ENCODE peak calls at places on chromosomes 16 and 17, in four cellular contexts. One of them, this sample, is unnamed.

GRCh38 chr16:530111-530817 is 2.8 kb downstream of the CAPN15 start:
- DNase-seq in GM12878: no peak
- DNase-seq in HepG2: no peak
- DNase-seq in K562: no peak
- DNase-seq in this sample: no peak

GRCh38 chr16:55297910-55298175 is 26.2 kb upstream of the IRX6 start:
- DNase-seq in K562: no peak
- DNase-seq in GM12878: no peak
- DNase-seq in HepG2: no peak
- DNase-seq in this sample: no peak

GRCh38 chr16:50550035-50550434 is 1.8 kb downstream of the NKD1 start:
- DNase-seq in HepG2: no peak
- DNase-seq in GM12878: no peak
- DNase-seq in K562: no peak
- DNase-seq in this sample: no peak

GRCh38 chr16:14196011-14196410 is 124.9 kb downstream of the MRTFB start:
- DNase-seq in HepG2: no peak
- DNase-seq in GM12878: no peak
- DNase-seq in K562: no peak
- DNase-seq in this sample: no peak

GRCh38 chr16:88881675-88882357 is 15.4 kb upstream of the PABPN1L start:
- DNase-seq in GM12878: no peak
- DNase-seq in HepG2: no peak
- DNase-seq in K562: no peak
- DNase-seq in this sample: no peak

GRCh38 chr17:2071421-2072281 is 16.7 kb downstream of the HIC1 start:
- DNase-seq in HepG2: no peak
- DNase-seq in GM12878: no peak
- DNase-seq in K562: no peak
- DNase-seq in this sample: no peak

GRCh38 chr17:58532555-58532951 is 18.1 kb upstream of the MTMR4 start:
- DNase-seq in GM12878: no peak
- DNase-seq in K562: no peak
- DNase-seq in HepG2: no peak
- DNase-seq in this sample: no peak

GRCh38 chr17:41490022-41490421 is 312 bp upstream of the KRT36 start:
- DNase-seq in K562: no peak
- DNase-seq in GM12878: no peak
- DNase-seq in HepG2: no peak
- DNase-seq in this sample: no peak

GRCh38 chr16:85151603-85152413 is 39.5 kb upstream of the CIBAR2 start:
- DNase-seq in K562: peak; percentile 92
- DNase-seq in GM12878: no peak
- DNase-seq in HepG2: no peak
- DNase-seq in this sample: no peak

GRCh38 chr16:896261-897199 is 74.3 kb downstream of the LMF1 start:
- DNase-seq in HepG2: no peak
- DNase-seq in K562: no peak
- DNase-seq in GM12878: no peak
- DNase-seq in this sample: no peak

GRCh38 chr16:619476-620100 is 11.2 kb upstream of the WFIKKN1 start:
- DNase-seq in GM12878: no peak
- DNase-seq in K562: no peak
- DNase-seq in HepG2: no peak
- DNase-seq in this sample: no peak

GRCh38 chr17:78048346-78049292 is 79.9 kb downstream of the TMC6 start:
- DNase-seq in K562: peak; percentile 63
- DNase-seq in HepG2: no peak
- DNase-seq in GM12878: no peak
- DNase-seq in this sample: no peak

GRCh38 chr16:21264226-21265036 is 13.7 kb downstream of the CRYM start:
- DNase-seq in GM12878: no peak
- DNase-seq in HepG2: peak; percentile 42
- DNase-seq in K562: no peak
- DNase-seq in this sample: no peak

GRCh38 chr16:2954228-2954627 is 9.8 kb upstream of the KREMEN2 start:
- DNase-seq in K562: no peak
- DNase-seq in HepG2: no peak
- DNase-seq in GM12878: no peak
- DNase-seq in this sample: no peak

GRCh38 chr16:2955779-2956565 is 8.1 kb upstream of the KREMEN2 start:
- DNase-seq in HepG2: no peak
- DNase-seq in GM12878: no peak
- DNase-seq in K562: no peak
- DNase-seq in this sample: no peak

GRCh38 chr16:2954647-2955381 is 9.3 kb upstream of the KREMEN2 start:
- DNase-seq in HepG2: no peak
- DNase-seq in GM12878: no peak
- DNase-seq in K562: peak; percentile 36
- DNase-seq in this sample: no peak

GRCh38 chr16:2955438-2955778 is 8.7 kb upstream of the KREMEN2 start:
- DNase-seq in GM12878: no peak
- DNase-seq in K562: no peak
- DNase-seq in HepG2: no peak
- DNase-seq in this sample: no peak

GRCh38 chr16:2956566-2956956 is 7.5 kb upstream of the KREMEN2 start:
- DNase-seq in K562: no peak
- DNase-seq in HepG2: no peak
- DNase-seq in GM12878: no peak
- DNase-seq in this sample: no peak
- TF ChIP-seq FOXM1 in K562: no peak
- TF ChIP-seq FOXM1 in HepG2: no peak
- TF ChIP-seq FOXM1 in GM12878: no peak
- TF ChIP-seq FOXM1 in this sample: no peak

DNA sequence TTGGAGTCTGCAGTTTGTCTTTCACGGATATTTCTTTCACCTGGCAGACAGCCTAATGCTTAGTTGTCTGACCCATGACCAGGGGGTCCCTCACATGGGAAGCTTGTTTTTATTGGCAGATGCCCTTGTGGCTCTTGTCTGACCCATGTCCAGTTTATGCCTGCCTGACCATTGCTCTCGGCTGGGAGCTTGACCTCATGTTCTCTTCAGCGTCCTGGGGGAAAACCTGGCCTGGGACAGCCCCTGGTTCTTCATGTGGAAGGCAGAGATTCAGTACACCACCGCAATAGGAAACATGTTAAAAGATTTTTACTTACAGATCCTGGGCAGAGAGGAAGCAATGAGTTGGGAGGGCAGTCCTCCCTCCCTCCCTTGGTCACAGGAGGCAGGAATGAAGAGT is 302.8 kb upstream of the MYOCD start:
- DNase-seq in K562: no peak
- DNase-seq in HepG2: no peak
- DNase-seq in GM12878: no peak
- DNase-seq in this sample: no peak
- TF ChIP-seq BHLHE40 in K562: no peak
- TF ChIP-seq BHLHE40 in HepG2: no peak
- TF ChIP-seq BHLHE40 in GM12878: no peak
- TF ChIP-seq BHLHE40 in this sample: no peak

GRCh38 chr16:10578474-10579316 is 1.7 kb downstream of the EMP2 start:
- DNase-seq in HepG2: peak; percentile 74
- DNase-seq in K562: no peak
- DNase-seq in GM12878: no peak
- DNase-seq in this sample: no peak

GRCh38 chr16:10576390-10577304 is 3.8 kb downstream of the EMP2 start:
- DNase-seq in GM12878: no peak
- DNase-seq in HepG2: no peak
- DNase-seq in K562: no peak
- DNase-seq in this sample: no peak

GRCh38 chr16:10575506-10576130 is 4.8 kb downstream of the EMP2 start:
- DNase-seq in GM12878: no peak
- DNase-seq in K562: no peak
- DNase-seq in HepG2: no peak
- DNase-seq in this sample: no peak

GRCh38 chr16:10579575-10579964 is 828 bp downstream of the EMP2 start:
- DNase-seq in K562: no peak
- DNase-seq in HepG2: no peak
- DNase-seq in GM12878: no peak
- DNase-seq in this sample: no peak

DNA sequence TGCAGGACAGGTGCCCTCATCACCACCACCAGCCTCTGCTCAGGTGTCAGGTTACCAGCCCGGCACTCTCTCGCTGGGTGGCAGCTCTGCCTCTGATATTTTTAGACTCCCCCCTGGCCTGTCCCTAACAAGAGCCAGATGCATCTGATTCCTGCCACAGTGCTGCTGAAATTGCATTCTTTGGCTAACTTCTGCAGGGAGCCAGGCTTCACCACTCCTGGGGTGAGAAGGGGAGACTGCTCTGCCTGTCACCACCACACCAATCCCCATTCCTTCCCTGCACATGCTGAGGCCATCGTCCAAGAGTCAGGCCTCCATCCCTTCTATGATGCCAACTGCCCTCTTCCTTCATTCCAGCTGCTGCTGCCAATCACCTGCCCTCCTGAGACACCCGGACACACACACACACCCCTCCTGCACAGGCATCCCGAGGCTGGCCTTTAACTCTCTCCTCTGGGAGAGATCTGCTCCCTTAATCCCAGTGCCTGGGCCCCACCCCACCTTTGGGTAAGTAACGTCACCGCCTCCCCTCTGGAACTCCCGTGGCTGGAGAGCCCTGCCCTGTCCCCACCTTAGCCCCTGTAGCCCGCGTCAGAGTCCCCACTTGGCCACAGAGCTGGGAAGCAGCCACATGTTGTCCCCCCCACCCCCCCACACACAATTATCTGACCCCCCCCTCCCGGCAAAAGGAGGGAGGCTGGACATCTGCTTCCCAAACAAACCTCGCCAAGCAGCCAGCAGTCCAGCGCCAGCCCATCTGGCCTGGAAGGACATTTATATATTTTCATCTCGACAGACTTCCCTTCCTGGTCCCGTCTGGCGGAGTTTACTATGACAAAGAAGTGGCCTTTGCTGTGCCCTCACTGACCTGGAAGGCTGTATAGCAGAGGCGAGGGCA is 2.8 kb downstream of the EMP2 start:
- DNase-seq in HepG2: no peak
- DNase-seq in GM12878: no peak
- DNase-seq in K562: no peak
- DNase-seq in this sample: no peak
- TF ChIP-seq FOXM1 in HepG2: no peak
- TF ChIP-seq FOXM1 in GM12878: no peak
- TF ChIP-seq FOXM1 in K562: no peak
- TF ChIP-seq FOXM1 in this sample: no peak

DNA sequence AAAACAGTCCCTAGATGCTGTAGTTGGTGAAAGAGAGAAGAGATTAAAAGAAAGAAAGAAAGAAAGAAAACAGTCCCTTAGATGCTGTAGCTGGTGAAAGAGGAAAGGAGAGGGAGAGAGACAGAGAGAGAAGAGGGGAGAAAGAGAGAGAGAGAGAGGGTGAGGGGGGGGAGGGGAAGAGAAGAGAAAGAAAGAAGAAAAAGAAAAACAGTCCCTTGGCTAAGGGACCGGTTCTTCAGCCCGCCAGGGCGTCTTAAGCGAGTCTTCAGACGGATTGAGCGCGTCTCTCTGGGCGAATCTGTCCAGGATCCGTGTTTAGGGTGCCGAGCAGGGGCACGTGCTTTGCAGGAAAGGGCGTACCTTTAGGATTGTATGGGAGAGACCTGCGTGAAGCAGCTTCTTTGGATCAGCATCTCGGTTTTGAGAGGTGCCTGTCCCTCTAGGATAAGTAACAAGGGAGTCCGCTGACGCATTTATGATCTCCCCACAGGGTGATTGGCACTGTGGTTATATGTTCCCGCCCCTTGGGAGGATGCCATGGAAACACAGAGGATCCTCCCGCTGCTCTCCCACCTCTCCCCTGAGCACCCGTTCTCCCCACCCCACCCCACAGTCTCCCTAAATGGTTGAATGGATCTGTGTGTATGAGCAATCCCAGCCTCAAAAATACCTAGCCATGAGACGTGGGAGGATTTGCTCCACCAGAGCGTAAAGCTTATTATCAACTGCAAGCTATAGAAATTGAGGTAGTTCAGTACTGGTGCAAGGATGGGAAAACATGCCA is 16.7 kb downstream of the GNGT2 start:
- DNase-seq in K562: peak; percentile 64
- DNase-seq in HepG2: no peak
- DNase-seq in GM12878: peak; percentile 98
- DNase-seq in this sample: peak; percentile 61
- TF ChIP-seq BHLHE40 in K562: peak; percentile 89
- TF ChIP-seq BHLHE40 in HepG2: no peak
- TF ChIP-seq BHLHE40 in GM12878: peak; percentile 88
- TF ChIP-seq BHLHE40 in this sample: no peak

GRCh38 chr17:39973496-39973895 is 7.1 kb upstream of the PSMD3 start:
- DNase-seq in GM12878: no peak
- DNase-seq in K562: no peak
- DNase-seq in HepG2: no peak
- DNase-seq in this sample: no peak
- TF ChIP-seq FOXM1 in GM12878: no peak
- TF ChIP-seq FOXM1 in K562: no peak
- TF ChIP-seq FOXM1 in HepG2: no peak
- TF ChIP-seq FOXM1 in this sample: no peak

GRCh38 chr16:4293822-4294457 is 21.1 kb upstream of the TFAP4 start:
- DNase-seq in HepG2: no peak
- DNase-seq in GM12878: no peak
- DNase-seq in K562: no peak
- DNase-seq in this sample: peak; percentile 67
- TF ChIP-seq BHLHE40 in HepG2: peak; percentile 23
- TF ChIP-seq BHLHE40 in GM12878: no peak
- TF ChIP-seq BHLHE40 in K562: no peak
- TF ChIP-seq BHLHE40 in this sample: no peak

GRCh38 chr16:59148312-59148711 is 414.2 kb upstream of the GOT2 start:
- DNase-seq in GM12878: no peak
- DNase-seq in HepG2: no peak
- DNase-seq in K562: no peak
- DNase-seq in this sample: no peak
- TF ChIP-seq FOXM1 in GM12878: no peak
- TF ChIP-seq FOXM1 in HepG2: no peak
- TF ChIP-seq FOXM1 in K562: no peak
- TF ChIP-seq FOXM1 in this sample: no peak

GRCh38 chr16:70577256-70577698 is 53.7 kb downstream of the SF3B3 start:
- DNase-seq in GM12878: no peak
- DNase-seq in HepG2: no peak
- DNase-seq in K562: no peak
- DNase-seq in this sample: no peak
- TF ChIP-seq BHLHE40 in GM12878: no peak
- TF ChIP-seq BHLHE40 in HepG2: no peak
- TF ChIP-seq BHLHE40 in K562: no peak
- TF ChIP-seq BHLHE40 in this sample: no peak

GRCh38 chr16:68019167-68019680 is 3.5 kb upstream of the DPEP2NB start:
- DNase-seq in GM12878: no peak
- DNase-seq in HepG2: no peak
- DNase-seq in K562: no peak
- DNase-seq in this sample: no peak

GRCh38 chr16:68009157-68009735 is 6.5 kb downstream of the DPEP2NB start:
- DNase-seq in K562: no peak
- DNase-seq in GM12878: no peak
- DNase-seq in HepG2: no peak
- DNase-seq in this sample: no peak

GRCh38 chr16:68015681-68016080 is at the start of gene DPEP2NB:
- DNase-seq in GM12878: no peak
- DNase-seq in K562: peak; percentile 5
- DNase-seq in HepG2: no peak
- DNase-seq in this sample: no peak

DNA sequence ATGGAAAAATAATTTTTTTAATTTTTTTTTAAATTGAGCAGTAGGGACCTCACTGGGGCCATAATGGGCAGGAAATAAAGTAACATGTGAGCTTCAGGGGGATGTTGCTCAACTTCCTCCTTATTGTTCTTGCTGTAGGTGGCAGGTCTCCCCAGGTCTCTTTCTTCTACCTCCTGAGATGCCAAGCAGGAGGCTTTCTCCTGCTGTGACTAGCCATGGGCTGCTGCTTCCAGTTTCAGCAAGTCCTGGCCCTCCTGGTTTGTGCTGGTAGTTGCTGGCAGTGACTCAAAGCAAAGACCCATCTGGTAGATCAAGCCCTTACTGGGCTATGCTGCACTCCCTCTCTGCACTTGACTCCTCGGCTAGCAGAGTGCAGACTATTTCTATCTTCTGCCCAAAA is 2.3 kb downstream of the DPEP2NB start:
- DNase-seq in GM12878: no peak
- DNase-seq in K562: no peak
- DNase-seq in HepG2: no peak
- DNase-seq in this sample: no peak
- TF ChIP-seq FOXM1 in GM12878: no peak
- TF ChIP-seq FOXM1 in K562: no peak
- TF ChIP-seq FOXM1 in HepG2: no peak
- TF ChIP-seq FOXM1 in this sample: no peak